ENCODE peak calls at places on chromosomes 6 and 20, in ten cellular contexts. I, N, B, L, C, U, X, A, K and Q are unnamed samples.

GRCh38 chr20:29790510-29790909 is 1467.0 kb upstream of the DEFB115 start:
- DNase-seq in L (no peak), I (no peak), X (no peak), N (no peak), A (no peak), K (no peak), U (no peak), B (no peak), C (no peak), Q (no peak)

GRCh38 chr6:17768388-17768787 is 61.7 kb upstream of the NUP153 start:
- DNase-seq in L (peak; percentile 41), U (no peak), A (peak; percentile 60), N (no peak), X (peak; percentile 50), I (peak; percentile 31), B (no peak), C (no peak), K (no peak), Q (peak; percentile 43)

GRCh38 chr6:48378874-48379407 is 267.9 kb upstream of the PTCHD4 start:
- DNase-seq in K (no peak), L (no peak), B (no peak), N (no peak), C (no peak), I (no peak), A (no peak), U (no peak), X (no peak), Q (no peak)

GRCh38 chr6:168301648-168302398 is 17.8 kb downstream of the DACT2 start:
- DNase-seq in I (no peak), C (no peak), U (no peak), K (no peak), N (no peak), X (no peak), B (no peak), A (no peak), L (peak; percentile 64), Q (no peak)

GRCh38 chr20:362271-363254 is 15.7 kb downstream of the NRSN2 start:
- DNase-seq in B (peak; percentile 52), X (peak; percentile 95), N (peak; percentile 18), K (peak; percentile 59), L (peak; percentile 61), A (peak; percentile 95), C (no peak), U (peak; percentile 68), I (peak; percentile 96), Q (peak; percentile 76)

GRCh38 chr6:33592595-33593413 is 12.7 kb upstream of the BAK1 start:
- DNase-seq in K (no peak), X (no peak), L (peak; percentile 83), B (no peak), I (peak; percentile 59), C (peak; percentile 42), U (peak; percentile 86), N (peak; percentile 43), A (no peak), Q (no peak)

GRCh38 chr6:727796-728195 is 34.9 kb upstream of the EXOC2 start:
- DNase-seq in A (no peak), K (no peak), N (no peak), C (no peak), L (no peak), U (no peak), X (no peak), B (no peak), I (no peak), Q (no peak)

GRCh38 chr20:62605996-62606395 is 36.3 kb upstream of the SLCO4A1 start:
- DNase-seq in A (no peak), K (no peak), B (no peak), L (no peak), X (no peak), U (no peak), C (no peak), I (no peak), N (no peak), Q (no peak)

GRCh38 chr6:148629910-148630470 is 116.8 kb upstream of the UST start:
- DNase-seq in X (no peak), K (no peak), C (no peak), N (no peak), A (no peak), U (no peak), L (no peak), I (peak; percentile 6), B (no peak), Q (no peak)

GRCh38 chr20:49140834-49141233 is 47.3 kb downstream of the STAU1 start:
- DNase-seq in I (no peak), A (no peak), K (no peak), L (no peak), B (no peak), C (no peak), U (no peak), N (no peak), X (no peak), Q (no peak)

GRCh38 chr6:109687271-109687721 is 3.7 kb downstream of the AK9 start:
- DNase-seq in X (peak; percentile 93), K (peak; percentile 88), B (no peak), C (no peak), L (no peak), N (no peak), A (peak; percentile 95), U (no peak), I (peak; percentile 93), Q (peak; percentile 88)

GRCh38 chr6:93047033-93047432 is 372.3 kb downstream of the EPHA7 start:
- DNase-seq in U (no peak), A (no peak), N (no peak), K (no peak), I (no peak), B (peak; percentile 6), C (no peak), L (peak; percentile 60), X (no peak), Q (no peak)

GRCh38 chr6:169536446-169537170 is 165.2 kb downstream of the WDR27 start:
- DNase-seq in U (no peak), A (peak; percentile 48), X (peak; percentile 58), B (no peak), I (peak; percentile 15), N (no peak), C (no peak), K (peak; percentile 54), L (no peak), Q (peak; percentile 88)

GRCh38 chr6:72864799-72865198 is 242.9 kb downstream of the KCNQ5 start:
- DNase-seq in N (no peak), A (no peak), C (no peak), I (peak; percentile 1), B (no peak), U (no peak), L (no peak), X (no peak), K (no peak), Q (no peak)

GRCh38 chr20:47355489-47356219 is 845 bp downstream of the ZMYND8 start:
- DNase-seq in A (peak; percentile 56), L (peak; percentile 55), X (peak; percentile 69), K (no peak), B (no peak), I (no peak), N (no peak), U (no peak), C (no peak), Q (peak; percentile 35)

GRCh38 chr6:157054531-157054979 is 268.8 kb downstream of the TMEM242 start:
- DNase-seq in I (no peak), N (peak; percentile 36), L (no peak), X (no peak), A (no peak), K (no peak), B (no peak), C (peak; percentile 4), U (peak; percentile 60), Q (no peak)

GRCh38 chr6:111210074-111210729 is 122.9 kb downstream of the SLC16A10 start:
- DNase-seq in U (peak; percentile 71), I (peak; percentile 68), X (peak; percentile 71), B (peak; percentile 64), K (no peak), L (peak; percentile 75), A (peak; percentile 75), N (no peak), C (no peak), Q (peak; percentile 62)

GRCh38 chr20:2163312-2163711 is 61.7 kb downstream of the STK35 start:
- DNase-seq in A (no peak), I (no peak), L (no peak), K (no peak), U (no peak), B (no peak), C (no peak), N (no peak), X (no peak), Q (no peak)

GRCh38 chr6:15401120-15401519 is 155.3 kb downstream of the JARID2 start:
- DNase-seq in I (no peak), K (no peak), N (no peak), A (no peak), L (no peak), C (no peak), U (no peak), X (no peak), B (no peak), Q (no peak)

GRCh38 chr20:62243906-62244515 is 5.7 kb downstream of the OSBPL2 start:
- DNase-seq in N (no peak), K (no peak), B (no peak), C (no peak), X (no peak), L (no peak), A (no peak), U (no peak), I (no peak), Q (no peak)

GRCh38 chr6:111522393-111523020 is 39.5 kb upstream of the REV3L start:
- DNase-seq in L (no peak), U (peak; percentile 5), B (no peak), X (no peak), I (no peak), C (no peak), A (no peak), K (no peak), N (no peak), Q (no peak)

GRCh38 chr6:33298773-33299236 is at the start of gene RGL2:
- DNase-seq in B (no peak), L (no peak), K (no peak), I (peak; percentile 55), X (peak; percentile 75), N (peak; percentile 49), C (peak; percentile 54), A (peak; percentile 62), U (peak; percentile 76), Q (no peak)

GRCh38 chr6:15997751-15998388 is 131.0 kb upstream of the MYLIP start:
- DNase-seq in A (peak; percentile 7), C (no peak), B (peak; percentile 31), U (no peak), I (no peak), N (no peak), K (no peak), X (no peak), L (no peak), Q (no peak)

GRCh38 chr6:444653-445275 is 53.2 kb downstream of the IRF4 start:
- DNase-seq in U (no peak), B (no peak), K (no peak), I (no peak), N (peak; percentile 61), A (no peak), L (no peak), C (peak; percentile 30), X (no peak), Q (no peak)